ENCODE peak calls at places on chromosomes 6 and 20, in seven cellular contexts. I, Z, E, C, S, P and V are unnamed samples. For H3K9me3, the result is how much of the 10 kb centered on the place peaks cover.

GRCh38 chr20:48949304-48950170 is 28.0 kb downstream of the ARFGEF2 start:
- DNase-seq in I (no peak), Z (no peak), E (no peak), C (no peak), S (no peak), P (peak), V (no peak)

GRCh38 chr6:453152-453551 is 61.6 kb downstream of the IRF4 start:
- DNase-seq in I (no peak), Z (peak), E (no peak), C (peak), S (peak), P (no peak), V (no peak)

GRCh38 chr6:165497472-165497871 is 165.6 kb downstream of the PDE10A start:
- DNase-seq in I (no peak), Z (no peak), E (no peak), C (no peak), S (no peak), P (no peak), V (no peak)

GRCh38 chr6:34389034-34389433 is 3.4 kb downstream of the NUDT3 start:
- DNase-seq in I (no peak), Z (no peak), E (no peak), C (no peak), S (no peak), P (peak), V (no peak)

GRCh38 chr6:37396571-37397185 is 36.3 kb upstream of the CMTR1 start:
- DNase-seq in I (no peak), Z (no peak), E (no peak), C (no peak), S (peak), P (no peak), V (no peak)

GRCh38 chr20:326645-327031 is 1.3 kb downstream of the SOX12 start:
- DNase-seq in I (peak), Z (peak), E (peak), C (no peak), S (no peak), P (peak), V (no peak)

GRCh38 chr6:37131104-37131959 is 38.6 kb upstream of the PIM1 start:
- DNase-seq in I (peak), Z (peak), E (peak), C (peak), S (peak), P (peak), V (peak)

GRCh38 chr20:33825340-33826269 is 14.5 kb downstream of the CHMP4B start:
- DNase-seq in I (no peak), Z (no peak), E (no peak), C (no peak), S (no peak), P (no peak), V (no peak)

GRCh38 chr6:141484726-141485125 is 648.0 kb upstream of the GJE1 start:
- DNase-seq in I (no peak), Z (no peak), E (no peak), C (no peak), S (no peak), P (no peak), V (no peak)

GRCh38 chr6:72733045-72733444 is 111.2 kb downstream of the KCNQ5 start:
- DNase-seq in I (no peak), Z (no peak), E (no peak), C (no peak), S (no peak), P (no peak), V (no peak)

GRCh38 chr6:150667977-150668716 is 68.5 kb downstream of the PLEKHG1 start:
- DNase-seq in I (peak), Z (peak), E (peak), C (peak), S (peak), P (peak), V (peak)

GRCh38 chr6:43860285-43860684 is 90.3 kb downstream of the VEGFA start:
- DNase-seq in I (no peak), Z (no peak), E (no peak), C (no peak), S (no peak), P (no peak), V (no peak)

GRCh38 chr20:57756213-57756612 is 46.4 kb upstream of the PMEPA1 start:
- DNase-seq in I (no peak), Z (no peak), E (no peak), C (no peak), S (no peak), P (no peak), V (peak)

GRCh38 chr6:37570801-37571200 is 71.1 kb upstream of the CCDC167 start:
- DNase-seq in I (no peak), Z (no peak), E (no peak), C (no peak), S (no peak), P (peak), V (no peak)

GRCh38 chr20:64261138-64261537 is 5.6 kb downstream of the PCMTD2 start:
- DNase-seq in I (no peak), Z (no peak), E (no peak), C (peak), S (peak), P (no peak), V (no peak)

GRCh38 chr20:19211661-19212523 is 550 bp upstream of the SLC24A3 start:
- DNase-seq in I (peak), Z (no peak), E (peak), C (peak), S (peak), P (peak), V (peak)

GRCh38 chr6:82739266-82739665 is 326.4 kb downstream of the UBE3D start:
- DNase-seq in I (no peak), Z (no peak), E (no peak), C (no peak), S (no peak), P (peak), V (no peak)

GRCh38 chr20:64038252-64038578 is 2.2 kb downstream of the C20orf204 start:
- DNase-seq in I (no peak), Z (no peak), E (no peak), C (no peak), S (no peak), P (no peak), V (no peak)

DNA sequence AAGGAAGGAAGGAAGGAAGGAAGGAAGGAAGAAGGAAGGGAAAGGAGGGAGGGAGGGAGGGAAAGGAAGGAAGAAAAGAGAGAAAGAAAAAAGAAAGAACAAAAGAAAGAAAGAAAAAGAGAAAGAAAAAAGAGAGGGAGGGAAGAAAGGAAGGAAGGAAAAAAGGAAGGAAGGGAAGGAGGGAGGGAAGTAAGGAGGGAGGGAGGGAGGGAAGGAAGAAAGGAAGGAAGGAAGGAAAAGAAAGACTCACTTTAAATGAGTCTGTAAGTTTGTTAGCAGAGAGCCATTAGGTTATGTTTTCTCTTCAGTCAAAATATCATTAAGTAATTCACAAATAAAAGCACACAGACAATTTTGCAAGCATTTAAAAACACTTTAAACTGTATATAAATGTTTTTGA is 44.0 kb upstream of the SASH1 start:
- DNase-seq in I (no peak), Z (no peak), E (no peak), C (no peak), S (no peak), P (no peak), V (no peak)
- H3K4me3 ChIP-seq in I (no peak), Z (no peak), E (no peak), C (no peak), S (no peak), P (no peak), V (no peak)

GRCh38 chr6:131754088-131754487 is 43.3 kb upstream of the CTAGE9 start:
- DNase-seq in I (no peak), Z (no peak), E (no peak), C (no peak), S (no peak), P (no peak), V (no peak)
- H3K27ac ChIP-seq in I (no peak), Z (peak), E (no peak), C (no peak), S (no peak), P (no peak), V (no peak)

GRCh38 chr20:39717976-39718375 is 755.8 kb downstream of the DHX35 start:
- DNase-seq in I (no peak), Z (no peak), E (no peak), C (no peak), S (no peak), P (no peak), V (no peak)

DNA sequence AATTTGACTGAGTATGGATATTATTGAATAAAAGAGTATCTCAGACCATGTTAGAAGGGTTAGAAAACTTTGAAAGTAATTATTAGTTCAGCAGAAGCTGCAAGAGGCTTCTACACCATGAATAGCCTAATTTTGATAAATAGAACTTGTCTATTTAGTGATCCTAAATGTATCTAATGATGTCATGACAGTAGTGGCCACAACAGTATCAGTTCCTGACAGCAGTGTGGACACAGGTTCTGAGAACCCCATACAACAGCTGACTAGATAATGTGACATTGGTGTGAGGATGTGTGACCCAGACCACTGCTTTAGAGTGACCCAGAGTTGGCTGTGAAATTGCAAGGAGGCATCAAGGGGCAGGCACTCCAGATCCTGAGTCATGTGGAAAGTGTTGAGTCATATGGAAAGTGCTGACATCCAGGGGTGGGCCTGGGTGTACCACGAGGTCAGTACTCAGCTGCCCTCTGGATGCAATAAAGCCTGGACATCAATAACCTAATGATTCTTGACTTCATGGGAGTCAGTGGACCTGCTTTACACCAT is 754.7 kb downstream of the DHX35 start:
- DNase-seq in I (no peak), Z (no peak), E (no peak), C (no peak), S (no peak), P (no peak), V (no peak)
- H3K9me3 ChIP-seq in I (under half), Z (under half), E (under half), C (under half), S (under half), P (under half), V (under half)

GRCh38 chr20:50929299-50930138 is 1.7 kb downstream of the ADNP start:
- DNase-seq in I (peak), Z (peak), E (peak), C (peak), S (peak), P (peak), V (peak)

GRCh38 chr20:50930139-50931047 is 844 bp downstream of the ADNP start:
- DNase-seq in I (peak), Z (no peak), E (peak), C (peak), S (no peak), P (peak), V (peak)

GRCh38 chr20:50931048-50931305 is 260 bp downstream of the ADNP start:
- DNase-seq in I (no peak), Z (no peak), E (no peak), C (no peak), S (no peak), P (no peak), V (no peak)

GRCh38 chr20:50931306-50932015 is at the start of gene ADNP:
- DNase-seq in I (peak), Z (peak), E (peak), C (peak), S (peak), P (peak), V (peak)

DNA sequence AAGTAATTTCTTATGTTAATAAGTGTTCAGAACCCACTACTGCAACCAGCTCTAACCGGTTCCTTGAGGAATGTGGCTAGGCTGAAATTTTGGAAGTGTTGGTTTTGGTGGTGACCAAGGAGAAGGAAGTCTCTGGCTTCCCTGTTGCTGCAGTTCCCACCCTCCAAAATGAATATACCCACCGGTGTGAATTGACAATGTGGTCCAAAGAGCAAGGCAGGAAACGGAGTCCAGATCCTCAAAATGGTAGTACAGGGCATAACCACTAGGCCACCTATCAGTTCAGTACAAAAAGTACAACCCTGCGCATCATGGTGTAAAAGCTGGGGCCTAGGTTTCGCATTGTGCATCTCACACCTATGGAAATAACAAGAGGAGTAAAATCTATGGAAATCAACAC is 2.8 kb downstream of the ADNP start:
- DNase-seq in I (no peak), Z (no peak), E (no peak), C (no peak), S (no peak), P (no peak), V (no peak)
- H3K4me3 ChIP-seq in I (no peak), Z (peak), E (peak), C (no peak), S (no peak), P (peak), V (peak)

GRCh38 chr6:71324179-71324791 is 35.7 kb downstream of the OGFRL1 start:
- DNase-seq in I (peak), Z (no peak), E (no peak), C (peak), S (no peak), P (no peak), V (peak)
- H3K27ac ChIP-seq in I (no peak), Z (peak), E (no peak), C (no peak), S (no peak), P (no peak), V (no peak)

GRCh38 chr20:42855896-42856295 is 333.8 kb downstream of the PTPRT start:
- DNase-seq in I (no peak), Z (no peak), E (no peak), C (no peak), S (no peak), P (no peak), V (no peak)

GRCh38 chr20:42846784-42847490 is 342.8 kb downstream of the PTPRT start:
- DNase-seq in I (no peak), Z (no peak), E (no peak), C (no peak), S (no peak), P (no peak), V (no peak)

GRCh38 chr20:42857446-42857845 is 332.3 kb downstream of the PTPRT start:
- DNase-seq in I (no peak), Z (no peak), E (no peak), C (no peak), S (no peak), P (peak), V (no peak)

GRCh38 chr20:42852691-42853090 is 337.0 kb downstream of the PTPRT start:
- DNase-seq in I (no peak), Z (no peak), E (no peak), C (no peak), S (no peak), P (no peak), V (no peak)
- H3K9me3 ChIP-seq in I (under half), Z (under half), E (under half), C (under half), S (under half), P (under half), V (under half)

GRCh38 chr6:134553941-134554340 is 236.0 kb upstream of the SGK1 start:
- DNase-seq in I (no peak), Z (no peak), E (no peak), C (no peak), S (no peak), P (no peak), V (no peak)

GRCh38 chr6:134555672-134556071 is 237.8 kb upstream of the SGK1 start:
- DNase-seq in I (no peak), Z (no peak), E (no peak), C (no peak), S (no peak), P (no peak), V (no peak)

GRCh38 chr6:134550604-134551003 is 232.7 kb upstream of the SGK1 start:
- DNase-seq in I (no peak), Z (no peak), E (no peak), C (no peak), S (no peak), P (no peak), V (no peak)

GRCh38 chr6:134549854-134550253 is 231.9 kb upstream of the SGK1 start:
- DNase-seq in I (no peak), Z (no peak), E (no peak), C (no peak), S (no peak), P (no peak), V (no peak)

GRCh38 chr6:134551245-134551960 is 233.5 kb upstream of the SGK1 start:
- DNase-seq in I (no peak), Z (no peak), E (no peak), C (no peak), S (no peak), P (no peak), V (no peak)
- H3K4me3 ChIP-seq in I (no peak), Z (no peak), E (no peak), C (no peak), S (no peak), P (no peak), V (no peak)

GRCh38 chr6:11357285-11357684 is 124.8 kb upstream of the NEDD9 start:
- DNase-seq in I (no peak), Z (no peak), E (no peak), C (no peak), S (no peak), P (no peak), V (no peak)

GRCh38 chr6:11358904-11359840 is 126.7 kb upstream of the NEDD9 start:
- DNase-seq in I (no peak), Z (no peak), E (no peak), C (no peak), S (no peak), P (no peak), V (no peak)

GRCh38 chr6:11362481-11363018 is 130.1 kb upstream of the NEDD9 start:
- DNase-seq in I (no peak), Z (no peak), E (no peak), C (no peak), S (no peak), P (no peak), V (no peak)

GRCh38 chr6:11354019-11354418 is 121.6 kb upstream of the NEDD9 start:
- DNase-seq in I (peak), Z (peak), E (no peak), C (peak), S (peak), P (no peak), V (peak)

DNA sequence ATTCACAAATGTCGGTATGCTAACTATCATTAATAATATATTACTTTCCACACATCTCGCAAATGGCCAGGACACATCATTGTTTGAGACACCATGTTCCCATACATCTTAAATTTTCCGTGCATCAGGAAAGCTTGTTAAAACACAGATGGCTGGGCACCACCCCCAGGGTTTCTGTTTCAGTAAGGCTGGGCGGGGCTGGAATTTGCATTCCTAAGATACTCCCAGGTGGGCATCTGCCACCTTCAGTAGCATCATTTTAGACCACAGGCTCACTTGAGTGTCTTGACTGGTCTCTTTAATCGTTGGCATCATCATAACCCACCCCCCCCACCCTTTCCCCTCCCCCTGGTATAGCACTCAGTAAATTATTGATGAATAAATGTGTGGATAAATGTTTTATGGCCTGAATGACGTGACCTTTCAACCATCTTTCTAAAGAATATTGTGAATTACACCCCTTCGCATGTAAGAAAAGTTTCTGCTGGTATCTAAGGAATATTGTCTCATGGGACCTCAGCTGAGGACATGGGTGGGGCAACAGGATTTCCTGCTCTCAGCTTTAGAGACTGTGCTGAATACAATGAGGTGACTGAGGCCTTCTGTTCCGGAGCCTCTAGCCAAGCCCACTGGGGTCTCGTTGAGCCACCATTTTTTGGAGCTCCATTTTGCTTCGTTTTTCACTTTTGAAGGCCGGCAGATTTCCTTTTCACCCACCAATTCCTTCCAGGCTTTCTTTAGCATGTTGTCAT is 124.1 kb upstream of the NEDD9 start:
- DNase-seq in I (no peak), Z (peak), E (no peak), C (peak), S (no peak), P (no peak), V (no peak)
- H3K27ac ChIP-seq in I (no peak), Z (peak), E (peak), C (peak), S (peak), P (no peak), V (peak)

GRCh38 chr6:127952831-127953230 is 52.0 kb upstream of the THEMIS start:
- DNase-seq in I (no peak), Z (no peak), E (no peak), C (no peak), S (no peak), P (peak), V (no peak)
- H3K9me3 ChIP-seq in I (under half), Z (under half), E (under half), C (under half), S (under half), P (under half), V (under half)

DNA sequence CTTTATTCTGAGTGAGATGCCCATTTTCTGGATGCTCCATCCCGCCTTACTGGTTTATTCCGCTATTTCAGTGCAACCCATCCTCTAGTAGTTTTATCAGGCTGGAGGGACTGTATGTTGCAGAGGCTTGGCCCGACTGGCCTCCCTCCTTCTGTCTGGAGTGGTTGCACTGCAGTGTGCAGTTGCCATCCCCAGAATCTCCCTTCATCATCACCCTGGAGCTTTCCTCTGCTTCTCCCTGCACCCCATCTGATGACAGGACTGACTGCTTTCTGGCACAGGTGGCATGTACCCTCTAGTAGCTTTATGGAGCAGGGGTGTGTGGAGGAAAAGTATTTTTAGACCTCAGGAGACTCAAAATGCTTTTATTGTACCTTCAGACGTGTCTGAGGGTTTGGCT is 21.1 kb downstream of the WRNIP1 start:
- DNase-seq in I (no peak), Z (no peak), E (no peak), C (no peak), S (no peak), P (no peak), V (no peak)
- H3K4me3 ChIP-seq in I (no peak), Z (no peak), E (no peak), C (no peak), S (no peak), P (no peak), V (no peak)